ENCODE peak calls at places on chromosome 6, in seven cellular contexts. W is NCI-H748 treated with DMSO at 0.1 percent for 48 hours; F is GM18507; Z is cardiac fibroblast; A is islet precursor cell; B is fibroblast of the aortic adventitia; U is CD4-positive, alpha-beta memory T cell. M is an unnamed sample.

GRCh38 chr6:43923376-43924221 is 153.6 kb downstream of the VEGFA start:
- DNase-seq in W (no peak), A (no peak), Z (peak), B (peak), U (no peak), F (no peak), M (no peak)

GRCh38 chr6:47733879-47734558 is 35.6 kb downstream of the ADGRF4 start:
- DNase-seq in Z (peak), B (no peak), A (no peak), U (no peak), F (no peak), W (peak), M (no peak)

GRCh38 chr6:9250852-9251251 is 815.5 kb upstream of the SLC35B3 start:
- DNase-seq in W (peak), U (no peak), F (no peak), B (peak), A (peak), Z (peak), M (no peak)

GRCh38 chr6:145836767-145837166 is 22.2 kb upstream of the FBXO30 start:
- DNase-seq in Z (no peak), W (no peak), U (no peak), F (no peak), B (peak), A (no peak), M (no peak)

GRCh38 chr6:5231289-5231688 is 29.5 kb downstream of the LYRM4 start:
- DNase-seq in F (no peak), A (no peak), B (no peak), U (no peak), Z (no peak), W (no peak), M (no peak)

GRCh38 chr6:150934380-150934779 is 68.9 kb downstream of the MTHFD1L start:
- DNase-seq in Z (peak), A (no peak), B (peak), W (no peak), U (no peak), F (no peak), M (no peak)

GRCh38 chr6:2765896-2766766 is 938 bp downstream of the WRNIP1 start:
- DNase-seq in A (peak), U (peak), B (peak), W (no peak), F (peak), Z (peak), M (no peak)

GRCh38 chr6:66555082-66555481 is 848.1 kb upstream of the EYS start:
- DNase-seq in A (no peak), U (no peak), Z (no peak), F (no peak), B (no peak), W (no peak), M (no peak)

GRCh38 chr6:394641-395289 is 3.2 kb downstream of the IRF4 start:
- DNase-seq in Z (no peak), A (no peak), U (no peak), B (no peak), W (no peak), F (no peak), M (no peak)